ENCODE peak calls at places on chromosome 14, in six cellular contexts. G, T, L, O, A and Q are unnamed samples.

GRCh38 chr14:26605602-26606001 is 7.8 kb upstream of the NOVA1 start:
- DNase-seq in G (no peak), T (no peak), L (no peak), O (no peak), A (no peak), Q (no peak)

GRCh38 chr14:36443374-36443773 is 76.7 kb downstream of the NKX2-1 start:
- DNase-seq in G (no peak), T (no peak), L (no peak), O (no peak), A (no peak), Q (no peak)

GRCh38 chr14:39265741-39266588 is 32.2 kb downstream of the MIA2 start:
- DNase-seq in G (no peak), T (no peak), L (no peak), O (peak; percentile 38), A (peak; percentile 58), Q (no peak)

GRCh38 chr14:33332497-33332896 is 393.8 kb downstream of the NPAS3 start:
- DNase-seq in G (no peak), T (peak; percentile 10), L (no peak), O (no peak), A (no peak), Q (no peak)

GRCh38 chr14:72739446-72740405 is 154.2 kb downstream of the DPF3 start:
- DNase-seq in G (no peak), T (no peak), L (peak; percentile 45), O (no peak), A (no peak), Q (no peak)

GRCh38 chr14:52333108-52333507 is 19.0 kb downstream of the PTGER2 start:
- DNase-seq in G (no peak), T (no peak), L (no peak), O (peak; percentile 43), A (no peak), Q (no peak)

GRCh38 chr14:50342211-50343080 is 30.3 kb downstream of the DMAC2L start:
- DNase-seq in G (peak; percentile 79), T (peak; percentile 80), L (no peak), O (peak; percentile 83), A (peak; percentile 51), Q (peak; percentile 48)

GRCh38 chr14:69298131-69299071 is 38.4 kb downstream of the GALNT16 start:
- DNase-seq in G (no peak), T (no peak), L (peak; percentile 52), O (no peak), A (no peak), Q (no peak)